ENCODE peak calls at places on chromosomes 2 and 18, in seven cellular contexts. K, P, B, E, R, F and I are unnamed samples. For H3K36me3, the result is how much of the 10 kb centered on the place peaks cover.

GRCh38 chr2:10267551-10268465 is 34.9 kb upstream of the HPCAL1 start:
- DNase-seq in K (no peak), P (no peak), B (peak), E (peak), R (no peak), F (peak), I (peak)

GRCh38 chr18:70418551-70419311 is 129.9 kb downstream of the SOCS6 start:
- DNase-seq in K (no peak), P (no peak), B (no peak), E (no peak), R (no peak), F (no peak), I (no peak)

GRCh38 chr18:76453057-76453561 is 41.9 kb downstream of the ZNF516 start:
- DNase-seq in K (no peak), P (no peak), B (peak), E (no peak), R (no peak), F (no peak), I (no peak)

GRCh38 chr18:21805771-21806366 is 65.3 kb downstream of the MIB1 start:
- DNase-seq in K (no peak), P (no peak), B (no peak), E (no peak), R (no peak), F (no peak), I (no peak)

GRCh38 chr2:25521126-25521525 is 152.3 kb downstream of the DTNB start:
- DNase-seq in K (no peak), P (no peak), B (no peak), E (no peak), R (no peak), F (no peak), I (no peak)

GRCh38 chr2:110955546-110955945 is 165.2 kb upstream of the BCL2L11 start:
- DNase-seq in K (no peak), P (no peak), B (no peak), E (no peak), R (no peak), F (no peak), I (no peak)

GRCh38 chr2:179596018-179596417 is 265.4 kb downstream of the ZNF385B start:
- DNase-seq in K (peak), P (no peak), B (no peak), E (no peak), R (no peak), F (no peak), I (no peak)

GRCh38 chr18:13014818-13015217 is 23.7 kb downstream of the CEP192 start:
- DNase-seq in K (no peak), P (no peak), B (no peak), E (no peak), R (no peak), F (no peak), I (no peak)

GRCh38 chr2:236904389-236905263 is 181.1 kb upstream of the COPS8 start:
- DNase-seq in K (no peak), P (no peak), B (no peak), E (no peak), R (no peak), F (no peak), I (no peak)

GRCh38 chr2:28327963-28328922 is 64.4 kb upstream of the FOSL2 start:
- DNase-seq in K (no peak), P (no peak), B (peak), E (no peak), R (no peak), F (no peak), I (no peak)

GRCh38 chr2:99398303-99398702 is 61.1 kb downstream of the EIF5B start:
- DNase-seq in K (no peak), P (no peak), B (no peak), E (no peak), R (no peak), F (no peak), I (no peak)
- H3K36me3 ChIP-seq in K (half or more), P (under half), B (under half), E (half or more), R (half or more), F (half or more), I (under half)

DNA sequence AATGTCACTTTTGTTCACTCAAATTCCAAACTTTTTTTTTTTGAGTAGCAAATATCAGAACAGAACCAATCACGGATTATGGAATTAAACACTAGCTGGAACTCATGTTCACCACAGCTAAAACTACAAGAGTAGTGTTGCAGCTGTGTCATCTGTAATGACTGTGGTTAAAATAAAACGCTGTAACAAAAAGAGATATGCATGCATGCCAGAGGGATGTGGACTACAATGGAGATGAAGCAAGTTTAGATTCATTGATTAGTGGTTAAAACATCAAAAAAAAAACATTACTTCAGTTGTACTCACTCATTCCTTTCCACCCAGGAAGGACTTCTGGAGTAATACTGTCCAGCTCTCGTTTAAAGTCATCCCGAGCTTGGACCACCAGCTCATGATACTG is 37.0 kb downstream of the IMMT start:
- DNase-seq in K (no peak), P (no peak), B (no peak), E (no peak), R (no peak), F (no peak), I (no peak)
- H3K36me3 ChIP-seq in K (half or more), P (under half), B (under half), E (half or more), R (half or more), F (half or more), I (under half)

DNA sequence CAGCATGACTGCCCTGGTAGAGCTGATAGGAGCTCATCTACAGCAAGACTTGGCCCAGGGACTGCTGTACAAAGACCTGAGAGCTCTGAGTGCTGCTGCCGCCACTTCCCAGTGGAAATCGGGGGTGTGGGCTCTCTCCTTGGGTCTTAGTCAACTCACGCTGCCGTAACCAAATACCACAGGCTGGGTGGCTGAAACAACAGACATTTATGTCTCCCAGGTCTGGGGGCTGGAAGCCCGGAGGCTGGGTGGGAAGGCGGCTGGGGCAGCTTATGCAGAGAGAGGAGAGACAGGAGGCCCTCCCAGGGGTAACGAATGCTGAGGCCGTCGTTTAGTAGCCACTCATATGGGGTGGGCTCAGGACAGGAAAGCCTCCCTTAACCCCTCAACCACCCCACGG is 15.4 kb upstream of the MAL start:
- DNase-seq in K (no peak), P (no peak), B (no peak), E (no peak), R (no peak), F (no peak), I (no peak)
- H3K36me3 ChIP-seq in K (under half), P (under half), B (under half), E (under half), R (under half), F (under half), I (under half)

GRCh38 chr2:222622900-222623299 is 33.0 kb downstream of the FARSB start:
- DNase-seq in K (no peak), P (no peak), B (no peak), E (no peak), R (no peak), F (no peak), I (no peak)
- H3K36me3 ChIP-seq in K (half or more), P (under half), B (under half), E (half or more), R (under half), F (half or more), I (under half)

GRCh38 chr2:3399829-3400228 is 20.3 kb downstream of the TRAPPC12 start:
- DNase-seq in K (no peak), P (no peak), B (peak), E (peak), R (no peak), F (no peak), I (peak)

GRCh38 chr2:3398837-3399236 is 19.3 kb downstream of the TRAPPC12 start:
- DNase-seq in K (no peak), P (no peak), B (no peak), E (no peak), R (no peak), F (no peak), I (peak)

GRCh38 chr2:3399403-3399802 is 19.9 kb downstream of the TRAPPC12 start:
- DNase-seq in K (no peak), P (no peak), B (no peak), E (no peak), R (no peak), F (no peak), I (peak)

GRCh38 chr2:3396920-3397559 is 17.5 kb downstream of the TRAPPC12 start:
- DNase-seq in K (no peak), P (no peak), B (no peak), E (no peak), R (no peak), F (no peak), I (no peak)
- H3K36me3 ChIP-seq in K (under half), P (under half), B (under half), E (half or more), R (under half), F (under half), I (under half)

GRCh38 chr2:105361132-105361889 is 24.0 kb downstream of the C2orf49 start:
- DNase-seq in K (no peak), P (no peak), B (no peak), E (no peak), R (no peak), F (no peak), I (no peak)

GRCh38 chr2:105358593-105358992 is 21.3 kb downstream of the C2orf49 start:
- DNase-seq in K (no peak), P (no peak), B (no peak), E (no peak), R (no peak), F (no peak), I (no peak)

GRCh38 chr2:105357122-105357521 is 19.8 kb downstream of the C2orf49 start:
- DNase-seq in K (no peak), P (no peak), B (no peak), E (no peak), R (no peak), F (no peak), I (no peak)
- H3K36me3 ChIP-seq in K (under half), P (under half), B (under half), E (half or more), R (under half), F (half or more), I (under half)

DNA sequence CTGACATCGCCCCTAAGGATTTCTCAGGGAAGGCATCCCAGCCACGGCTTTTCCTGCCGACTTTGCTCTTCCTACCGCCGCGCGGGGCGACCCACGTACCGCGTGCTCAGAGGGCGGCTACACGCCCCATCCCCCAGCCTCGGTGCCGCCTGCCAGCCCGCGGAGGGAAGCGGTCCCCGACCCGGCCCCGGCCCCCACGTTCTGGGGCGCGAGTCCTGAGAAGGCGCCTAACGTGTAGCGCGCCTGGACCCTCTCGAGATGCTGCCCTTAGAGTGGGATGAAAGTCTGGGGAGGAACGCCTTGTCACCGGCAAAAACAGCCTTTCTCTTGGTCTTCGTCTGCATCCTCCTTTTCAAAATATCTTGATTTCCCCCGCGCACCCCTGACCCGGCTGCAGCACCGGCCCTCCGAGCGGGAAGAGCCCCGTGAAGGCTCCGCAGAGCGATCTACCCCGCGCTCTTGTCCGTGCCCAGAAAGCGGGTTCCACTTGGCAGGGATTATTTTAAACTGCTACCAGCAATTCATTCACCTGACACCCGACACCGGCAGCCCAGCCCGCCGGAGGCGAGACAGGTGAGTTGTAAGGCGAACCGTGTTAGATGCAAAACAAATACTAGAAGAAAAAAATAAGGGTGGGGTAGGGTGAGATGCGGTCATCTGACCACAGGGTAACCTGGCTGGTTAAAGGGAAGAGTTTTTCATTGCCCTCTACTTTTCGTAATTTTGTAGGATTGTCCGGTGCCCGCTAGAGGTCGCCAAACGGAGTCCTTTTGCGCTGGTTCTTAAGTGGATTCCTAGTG is 852 bp upstream of the KCNG3 start:
- DNase-seq in K (peak), P (peak), B (peak), E (peak), R (peak), F (peak), I (peak)
- H3K36me3 ChIP-seq in K (under half), P (under half), B (under half), E (under half), R (under half), F (under half), I (under half)

DNA sequence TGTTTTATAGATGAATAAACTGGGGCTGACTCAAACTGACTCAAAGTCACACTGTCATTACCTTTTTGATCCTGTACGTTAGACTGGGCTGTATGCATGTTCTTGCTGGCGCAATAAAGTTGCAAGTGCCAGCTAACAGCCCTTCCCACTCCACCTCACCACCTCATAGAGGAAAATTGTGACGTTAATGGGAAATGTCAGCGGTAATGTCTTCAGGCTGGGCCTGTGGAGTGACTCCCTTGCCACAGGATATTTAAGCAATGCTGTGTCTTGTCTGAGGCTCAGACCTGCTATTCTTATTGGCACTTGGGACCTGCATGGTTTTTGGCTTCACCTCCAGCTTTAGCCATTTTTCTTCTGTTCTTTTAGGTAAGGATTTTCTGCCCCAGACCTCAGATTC is 25.2 kb upstream of the CASP10 start:
- DNase-seq in K (no peak), P (no peak), B (no peak), E (no peak), R (no peak), F (no peak), I (no peak)
- H3K36me3 ChIP-seq in K (half or more), P (under half), B (under half), E (half or more), R (under half), F (half or more), I (under half)

GRCh38 chr18:68693091-68693815 is 21.7 kb downstream of the TMX3 start:
- DNase-seq in K (no peak), P (no peak), B (no peak), E (no peak), R (no peak), F (no peak), I (peak)
- H3K36me3 ChIP-seq in K (under half), P (under half), B (under half), E (half or more), R (under half), F (half or more), I (under half)